ENCODE peak calls at places on chromosomes 3 and 15, in ten cellular contexts. N is GM12865; Q is suprapubic skin; D is omental fat pad; L is activated naive CD4-positive, alpha-beta T cell treated with anti-CD3 and anti-CD28 coated beads, Interleukin-2, amount 10 ng/mL, durations not matched to agents 7 days and 5 days; U is natural killer cell; M is tibial artery; K is RWPE1; C is substantia nigra; O is mucosa of gallbladder. Y is an unnamed sample.

GRCh38 chr3:172716476-172716875 is 5.6 kb upstream of the NCEH1 start:
- DNase-seq in D (no peak), K (no peak), Q (no peak), U (no peak), O (peak; percentile 44), L (no peak), M (peak; percentile 52), N (no peak), C (peak; percentile 5), Y (no peak)

GRCh38 chr3:184811999-184812844 is at the start of gene VPS8:
- DNase-seq in M (peak; percentile 96), L (peak; percentile 97), C (peak; percentile 93), N (peak; percentile 97), O (peak; percentile 96), K (peak; percentile 97), Q (peak; percentile 97), U (peak; percentile 96), D (peak; percentile 88), Y (peak; percentile 98)

GRCh38 chr3:126448141-126448892 is 27.4 kb downstream of the ZXDC start:
- DNase-seq in U (no peak), L (no peak), C (no peak), M (no peak), Q (no peak), K (no peak), D (no peak), N (no peak), O (no peak), Y (no peak)

GRCh38 chr15:88981244-88982215 is 68.4 kb upstream of the MFGE8 start:
- DNase-seq in M (no peak), D (no peak), U (no peak), N (no peak), L (no peak), Q (no peak), C (no peak), O (no peak), K (no peak), Y (no peak)

GRCh38 chr3:32794487-32795308 is 23.1 kb upstream of the TRIM71 start:
- DNase-seq in D (no peak), N (no peak), U (no peak), K (no peak), Q (no peak), O (no peak), M (no peak), C (no peak), L (no peak), Y (no peak)

GRCh38 chr3:109926376-109926775 is 589.0 kb upstream of the DPPA4 start:
- DNase-seq in L (no peak), N (no peak), C (no peak), M (no peak), O (no peak), Q (no peak), U (no peak), D (no peak), K (no peak), Y (no peak)

GRCh38 chr15:75227663-75228280 is 26.1 kb downstream of the C15orf39 start:
- DNase-seq in Q (peak; percentile 34), M (no peak), U (no peak), C (no peak), D (no peak), O (no peak), L (peak; percentile 16), K (no peak), N (no peak), Y (no peak)

GRCh38 chr3:81352867-81353266 is 408.6 kb downstream of the GBE1 start:
- DNase-seq in C (peak; percentile 3), O (no peak), M (no peak), D (no peak), L (no peak), U (no peak), Q (no peak), K (no peak), N (peak; percentile 33), Y (no peak)

GRCh38 chr3:141485578-141486415 is 1.0 kb upstream of the RASA2 start:
- DNase-seq in D (no peak), U (no peak), N (no peak), K (peak; percentile 64), O (no peak), Q (no peak), M (no peak), C (no peak), L (no peak), Y (peak; percentile 42)

GRCh38 chr3:54357307-54357706 is 235.0 kb downstream of the CACNA2D3 start:
- DNase-seq in U (no peak), L (no peak), O (no peak), D (no peak), N (no peak), Q (no peak), M (no peak), K (no peak), C (no peak), Y (no peak)

GRCh38 chr15:60062826-60063225 is 58.7 kb downstream of the FOXB1 start:
- DNase-seq in N (no peak), D (no peak), K (no peak), M (no peak), O (no peak), U (no peak), C (no peak), Q (no peak), L (no peak), Y (no peak)

GRCh38 chr3:57221883-57222282 is 5.6 kb upstream of the APPL1 start:
- DNase-seq in L (no peak), D (no peak), K (no peak), M (no peak), O (no peak), N (no peak), U (no peak), Q (no peak), C (no peak), Y (no peak)

GRCh38 chr3:82163907-82164520 is 402.6 kb upstream of the GBE1 start:
- DNase-seq in K (no peak), C (no peak), L (no peak), U (no peak), D (no peak), N (peak; percentile 17), Q (no peak), M (no peak), O (no peak), Y (peak; percentile 24)

GRCh38 chr15:98217356-98217755 is 256.9 kb downstream of the ARRDC4 start:
- DNase-seq in M (no peak), D (no peak), Q (no peak), N (no peak), L (no peak), C (no peak), O (no peak), K (no peak), U (no peak), Y (no peak)

GRCh38 chr3:155007729-155008128 is 72.4 kb upstream of the MME start:
- DNase-seq in O (no peak), M (no peak), C (no peak), K (no peak), D (no peak), U (no peak), N (no peak), Q (no peak), L (no peak), Y (no peak)

GRCh38 chr3:172626241-172626640 is 84.6 kb downstream of the NCEH1 start:
- DNase-seq in Q (no peak), K (no peak), D (no peak), M (no peak), C (no peak), L (no peak), O (no peak), N (no peak), U (no peak), Y (no peak)

GRCh38 chr3:194537732-194538247 is 51.0 kb upstream of the ATP13A3 start:
- DNase-seq in D (no peak), U (no peak), Q (no peak), O (peak; percentile 58), N (no peak), K (peak; percentile 35), M (no peak), L (no peak), C (no peak), Y (no peak)

GRCh38 chr3:129261850-129262249 is 12.4 kb downstream of the COPG1 start:
- DNase-seq in C (no peak), Q (peak; percentile 5), N (no peak), U (no peak), O (no peak), K (no peak), L (no peak), D (no peak), M (no peak), Y (no peak)

GRCh38 chr3:112486811-112487505 is 12.3 kb downstream of the BTLA start:
- DNase-seq in U (no peak), C (no peak), N (no peak), L (no peak), Q (no peak), O (no peak), D (no peak), K (no peak), M (no peak), Y (no peak)

GRCh38 chr3:71521021-71521352 is 62.5 kb downstream of the FOXP1 start:
- DNase-seq in K (no peak), C (no peak), Q (no peak), M (no peak), L (no peak), D (no peak), O (no peak), U (no peak), N (no peak), Y (no peak)

Y was measured in erythroblast.